ENCODE peak calls at places on chromosomes 16 and 17, in eight cellular contexts. One of them, this sample, is unnamed.

GRCh38 chr17:60743812-60744211 is 66.2 kb downstream of the BCAS3 start:
- DNase-seq in CD4-positive, CD25-positive, alpha-beta regulatory T cell: no peak
- DNase-seq in stomach: no peak
- DNase-seq in K562: no peak
- DNase-seq in AG04450: peak; percentile 10
- DNase-seq in lower lobe of right lung: no peak
- DNase-seq in GM12864: no peak
- DNase-seq in PC-3: peak; percentile 86
- DNase-seq in this sample: no peak

GRCh38 chr16:86517652-86518258 is 7.4 kb downstream of the FOXF1 start:
- DNase-seq in AG04450: peak; percentile 70
- DNase-seq in GM12864: no peak
- DNase-seq in CD4-positive, CD25-positive, alpha-beta regulatory T cell: no peak
- DNase-seq in PC-3: peak; percentile 44
- DNase-seq in stomach: peak; percentile 46
- DNase-seq in K562: peak; percentile 61
- DNase-seq in lower lobe of right lung: no peak
- DNase-seq in this sample: peak; percentile 44

GRCh38 chr17:29140631-29141483 is 39.3 kb downstream of the MYO18A start:
- DNase-seq in AG04450: no peak
- DNase-seq in PC-3: no peak
- DNase-seq in K562: no peak
- DNase-seq in stomach: no peak
- DNase-seq in lower lobe of right lung: no peak
- DNase-seq in CD4-positive, CD25-positive, alpha-beta regulatory T cell: peak; percentile 64
- DNase-seq in GM12864: no peak
- DNase-seq in this sample: no peak

GRCh38 chr17:41065829-41066624 is at the start of gene KRTAP2-4:
- DNase-seq in AG04450: peak; percentile 71
- DNase-seq in lower lobe of right lung: no peak
- DNase-seq in CD4-positive, CD25-positive, alpha-beta regulatory T cell: no peak
- DNase-seq in K562: peak; percentile 10
- DNase-seq in GM12864: no peak
- DNase-seq in stomach: no peak
- DNase-seq in PC-3: peak; percentile 83
- DNase-seq in this sample: no peak

GRCh38 chr17:35295686-35296085 is 52.8 kb downstream of the SLFN5 start:
- DNase-seq in AG04450: no peak
- DNase-seq in GM12864: no peak
- DNase-seq in K562: no peak
- DNase-seq in lower lobe of right lung: no peak
- DNase-seq in PC-3: peak; percentile 5
- DNase-seq in CD4-positive, CD25-positive, alpha-beta regulatory T cell: no peak
- DNase-seq in stomach: no peak
- DNase-seq in this sample: no peak

GRCh38 chr17:27920569-27920968 is 27.4 kb upstream of the LYRM9 start:
- DNase-seq in CD4-positive, CD25-positive, alpha-beta regulatory T cell: no peak
- DNase-seq in GM12864: no peak
- DNase-seq in AG04450: no peak
- DNase-seq in lower lobe of right lung: no peak
- DNase-seq in K562: no peak
- DNase-seq in stomach: no peak
- DNase-seq in PC-3: no peak
- DNase-seq in this sample: no peak

GRCh38 chr17:28204751-28205150 is 114.2 kb upstream of the TMEM97 start:
- DNase-seq in K562: no peak
- DNase-seq in CD4-positive, CD25-positive, alpha-beta regulatory T cell: no peak
- DNase-seq in PC-3: peak; percentile 71
- DNase-seq in lower lobe of right lung: no peak
- DNase-seq in stomach: no peak
- DNase-seq in AG04450: no peak
- DNase-seq in GM12864: no peak
- DNase-seq in this sample: no peak

GRCh38 chr17:82507631-82508175 is 11.8 kb upstream of the FOXK2 start:
- DNase-seq in K562: no peak
- DNase-seq in lower lobe of right lung: no peak
- DNase-seq in GM12864: no peak
- DNase-seq in CD4-positive, CD25-positive, alpha-beta regulatory T cell: no peak
- DNase-seq in stomach: no peak
- DNase-seq in AG04450: no peak
- DNase-seq in PC-3: no peak
- DNase-seq in this sample: no peak

GRCh38 chr16:24819462-24820040 is 26.2 kb upstream of the SLC5A11 start:
- DNase-seq in stomach: no peak
- DNase-seq in AG04450: no peak
- DNase-seq in lower lobe of right lung: no peak
- DNase-seq in CD4-positive, CD25-positive, alpha-beta regulatory T cell: no peak
- DNase-seq in K562: no peak
- DNase-seq in GM12864: no peak
- DNase-seq in PC-3: no peak
- DNase-seq in this sample: no peak

GRCh38 chr16:66538910-66539309 is 11.0 kb downstream of the TK2 start:
- DNase-seq in AG04450: no peak
- DNase-seq in K562: no peak
- DNase-seq in CD4-positive, CD25-positive, alpha-beta regulatory T cell: no peak
- DNase-seq in PC-3: no peak
- DNase-seq in lower lobe of right lung: no peak
- DNase-seq in GM12864: no peak
- DNase-seq in stomach: no peak
- DNase-seq in this sample: no peak

GRCh38 chr17:11935734-11936406 is 61.4 kb downstream of the ZNF18 start:
- DNase-seq in GM12864: no peak
- DNase-seq in PC-3: peak; percentile 92
- DNase-seq in CD4-positive, CD25-positive, alpha-beta regulatory T cell: no peak
- DNase-seq in stomach: no peak
- DNase-seq in AG04450: no peak
- DNase-seq in lower lobe of right lung: no peak
- DNase-seq in K562: peak; percentile 30
- DNase-seq in this sample: no peak

GRCh38 chr17:72833113-72833512 is 259.4 kb downstream of the SLC39A11 start:
- DNase-seq in stomach: no peak
- DNase-seq in GM12864: no peak
- DNase-seq in CD4-positive, CD25-positive, alpha-beta regulatory T cell: no peak
- DNase-seq in K562: no peak
- DNase-seq in lower lobe of right lung: no peak
- DNase-seq in AG04450: no peak
- DNase-seq in PC-3: no peak
- DNase-seq in this sample: no peak

GRCh38 chr17:16924701-16925440 is 47.0 kb downstream of the TNFRSF13B start:
- DNase-seq in K562: no peak
- DNase-seq in CD4-positive, CD25-positive, alpha-beta regulatory T cell: no peak
- DNase-seq in lower lobe of right lung: peak; percentile 21
- DNase-seq in GM12864: no peak
- DNase-seq in stomach: no peak
- DNase-seq in PC-3: no peak
- DNase-seq in AG04450: no peak
- DNase-seq in this sample: no peak

DNA sequence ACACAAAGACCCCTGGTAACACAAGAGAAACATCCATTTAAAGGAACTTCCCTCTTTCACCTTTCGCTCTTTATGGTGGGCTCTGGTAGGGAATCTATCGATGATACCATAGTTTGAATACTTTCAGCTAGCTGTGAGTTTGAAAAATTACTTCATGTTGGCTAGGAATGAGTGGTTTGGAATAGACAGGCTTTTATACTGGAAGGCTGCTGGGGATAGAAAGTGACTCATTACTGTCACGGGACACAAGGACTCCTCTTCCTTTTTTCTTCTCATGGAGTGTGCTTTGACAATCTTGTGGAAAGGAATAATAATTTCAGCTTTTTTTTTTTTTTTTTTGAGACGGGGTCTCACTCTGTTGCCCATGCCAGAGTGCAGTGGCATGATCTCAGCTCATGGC is 76.9 kb downstream of the CYB561 start:
- DNase-seq in stomach: no peak
- DNase-seq in CD4-positive, CD25-positive, alpha-beta regulatory T cell: no peak
- DNase-seq in lower lobe of right lung: no peak
- DNase-seq in K562: no peak
- DNase-seq in PC-3: no peak
- DNase-seq in AG04450: no peak
- DNase-seq in GM12864: no peak
- DNase-seq in this sample: no peak
- H3K4me3 ChIP-seq in stomach: no peak overlapping the region
- H3K4me3 ChIP-seq in CD4-positive, CD25-positive, alpha-beta regulatory T cell: no peak overlapping the region
- H3K4me3 ChIP-seq in lower lobe of right lung: no peak overlapping the region
- H3K4me3 ChIP-seq in K562: no peak overlapping the region
- H3K4me3 ChIP-seq in PC-3: no peak overlapping the region
- H3K4me3 ChIP-seq in AG04450: no peak overlapping the region
- H3K4me3 ChIP-seq in GM12864: no peak overlapping the region
- H3K4me3 ChIP-seq in this sample: no peak overlapping the region

GRCh38 chr16:84821728-84822676 is 2.2 kb downstream of the CRISPLD2 start:
- DNase-seq in AG04450: no peak
- DNase-seq in lower lobe of right lung: no peak
- DNase-seq in PC-3: peak; percentile 6
- DNase-seq in K562: no peak
- DNase-seq in CD4-positive, CD25-positive, alpha-beta regulatory T cell: no peak
- DNase-seq in GM12864: no peak
- DNase-seq in stomach: no peak
- DNase-seq in this sample: peak; percentile 66

GRCh38 chr16:84819644-84820304 is at the start of gene CRISPLD2:
- DNase-seq in PC-3: peak; percentile 83
- DNase-seq in AG04450: peak; percentile 63
- DNase-seq in K562: peak; percentile 98
- DNase-seq in CD4-positive, CD25-positive, alpha-beta regulatory T cell: peak; percentile 67
- DNase-seq in GM12864: no peak
- DNase-seq in lower lobe of right lung: peak; percentile 96
- DNase-seq in stomach: peak; percentile 94
- DNase-seq in this sample: peak; percentile 95

GRCh38 chr16:84821179-84821578 is 1.4 kb downstream of the CRISPLD2 start:
- DNase-seq in lower lobe of right lung: no peak
- DNase-seq in AG04450: no peak
- DNase-seq in GM12864: no peak
- DNase-seq in K562: no peak
- DNase-seq in stomach: no peak
- DNase-seq in CD4-positive, CD25-positive, alpha-beta regulatory T cell: no peak
- DNase-seq in PC-3: no peak
- DNase-seq in this sample: no peak

GRCh38 chr16:84820305-84820684 is 510 bp downstream of the CRISPLD2 start:
- DNase-seq in AG04450: no peak
- DNase-seq in K562: no peak
- DNase-seq in lower lobe of right lung: no peak
- DNase-seq in CD4-positive, CD25-positive, alpha-beta regulatory T cell: no peak
- DNase-seq in PC-3: peak; percentile 7
- DNase-seq in stomach: no peak
- DNase-seq in GM12864: no peak
- DNase-seq in this sample: no peak

GRCh38 chr16:84820771-84821170 is 986 bp downstream of the CRISPLD2 start:
- DNase-seq in GM12864: no peak
- DNase-seq in stomach: no peak
- DNase-seq in CD4-positive, CD25-positive, alpha-beta regulatory T cell: no peak
- DNase-seq in lower lobe of right lung: no peak
- DNase-seq in K562: no peak
- DNase-seq in AG04450: no peak
- DNase-seq in PC-3: no peak
- DNase-seq in this sample: no peak
- H3K4me3 ChIP-seq in GM12864: no peak overlapping the region
- H3K4me3 ChIP-seq in stomach: peak overlapping the region; percentile 56
- H3K4me3 ChIP-seq in CD4-positive, CD25-positive, alpha-beta regulatory T cell: no peak overlapping the region
- H3K4me3 ChIP-seq in lower lobe of right lung: peak overlapping the region; percentile 61
- H3K4me3 ChIP-seq in K562: no peak overlapping the region
- H3K4me3 ChIP-seq in AG04450: peak overlapping the region; percentile 90
- H3K4me3 ChIP-seq in PC-3: no peak overlapping the region
- H3K4me3 ChIP-seq in this sample: peak overlapping the region; percentile 87

DNA sequence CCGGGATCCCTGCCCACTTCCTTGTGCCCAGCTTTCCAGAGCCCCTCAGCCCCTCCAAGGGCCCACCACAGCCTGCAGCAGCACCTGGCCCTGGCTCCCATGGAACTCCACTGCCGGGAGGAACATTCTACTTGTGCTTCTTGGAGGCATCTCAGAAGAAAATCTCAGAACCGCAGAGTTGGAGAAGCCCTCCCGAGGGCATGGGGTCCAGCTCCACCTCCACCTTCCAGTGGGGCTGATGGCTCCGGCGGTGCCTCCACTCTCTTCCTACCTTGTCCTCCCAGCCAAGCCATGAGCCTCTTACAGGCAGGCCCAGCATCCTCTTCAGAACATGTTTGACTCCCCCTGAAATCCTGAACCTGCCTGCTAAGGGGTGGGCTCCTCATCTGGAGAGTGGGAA is 79.4 kb upstream of the ZNF469 start:
- DNase-seq in CD4-positive, CD25-positive, alpha-beta regulatory T cell: no peak
- DNase-seq in AG04450: no peak
- DNase-seq in K562: no peak
- DNase-seq in lower lobe of right lung: no peak
- DNase-seq in stomach: no peak
- DNase-seq in GM12864: no peak
- DNase-seq in PC-3: no peak
- DNase-seq in this sample: no peak
- H3K4me3 ChIP-seq in CD4-positive, CD25-positive, alpha-beta regulatory T cell: no peak overlapping the region
- H3K4me3 ChIP-seq in AG04450: no peak overlapping the region
- H3K4me3 ChIP-seq in K562: no peak overlapping the region
- H3K4me3 ChIP-seq in lower lobe of right lung: no peak overlapping the region
- H3K4me3 ChIP-seq in stomach: no peak overlapping the region
- H3K4me3 ChIP-seq in GM12864: no peak overlapping the region
- H3K4me3 ChIP-seq in PC-3: no peak overlapping the region
- H3K4me3 ChIP-seq in this sample: no peak overlapping the region

GRCh38 chr17:42677921-42678781 is 1.4 kb upstream of the PLEKHH3 start:
- DNase-seq in PC-3: peak; percentile 80
- DNase-seq in CD4-positive, CD25-positive, alpha-beta regulatory T cell: peak; percentile 71
- DNase-seq in lower lobe of right lung: peak; percentile 91
- DNase-seq in K562: peak; percentile 94
- DNase-seq in GM12864: peak; percentile 77
- DNase-seq in stomach: peak; percentile 85
- DNase-seq in AG04450: no peak
- DNase-seq in this sample: peak; percentile 87

GRCh38 chr17:42679492-42680330 is 1.9 kb downstream of the CCR10 start:
- DNase-seq in AG04450: no peak
- DNase-seq in K562: peak; percentile 54
- DNase-seq in lower lobe of right lung: peak; percentile 89
- DNase-seq in GM12864: no peak
- DNase-seq in stomach: peak; percentile 86
- DNase-seq in PC-3: peak; percentile 70
- DNase-seq in CD4-positive, CD25-positive, alpha-beta regulatory T cell: peak; percentile 81
- DNase-seq in this sample: peak; percentile 82

GRCh38 chr17:42679001-42679491 is 2.3 kb upstream of the PLEKHH3 start:
- DNase-seq in PC-3: peak; percentile 65
- DNase-seq in GM12864: no peak
- DNase-seq in AG04450: no peak
- DNase-seq in CD4-positive, CD25-positive, alpha-beta regulatory T cell: no peak
- DNase-seq in K562: peak; percentile 64
- DNase-seq in lower lobe of right lung: peak; percentile 67
- DNase-seq in stomach: peak; percentile 63
- DNase-seq in this sample: peak; percentile 66

GRCh38 chr17:42681976-42682375 is 333 bp upstream of the CCR10 start:
- DNase-seq in AG04450: no peak
- DNase-seq in PC-3: no peak
- DNase-seq in CD4-positive, CD25-positive, alpha-beta regulatory T cell: no peak
- DNase-seq in stomach: no peak
- DNase-seq in lower lobe of right lung: no peak
- DNase-seq in K562: no peak
- DNase-seq in GM12864: no peak
- DNase-seq in this sample: no peak

DNA sequence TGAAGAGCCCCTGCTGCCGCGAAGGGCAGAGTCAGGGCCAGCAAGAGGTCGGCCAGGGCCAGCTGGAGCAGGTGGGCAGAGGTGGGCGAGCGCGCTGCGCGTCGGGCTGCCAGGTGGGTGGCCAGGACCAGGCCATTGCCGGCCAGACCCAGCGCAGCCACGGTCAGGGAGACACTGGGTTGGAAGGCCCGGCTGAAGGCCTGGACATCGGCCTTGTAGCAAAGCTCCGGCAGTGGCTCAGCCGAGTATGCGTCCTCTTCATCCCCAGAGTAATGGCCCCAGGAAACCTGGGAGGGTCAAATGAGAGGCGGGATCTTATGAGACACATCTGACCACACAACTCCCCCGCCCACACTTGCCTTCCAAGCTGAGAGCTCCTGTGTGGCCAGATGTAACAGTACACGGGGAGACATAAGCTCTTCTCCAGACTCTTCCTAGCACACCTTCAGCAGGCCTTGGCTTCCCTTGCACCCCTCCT is 1.3 kb downstream of the CCR10 start:
- DNase-seq in stomach: no peak
- DNase-seq in AG04450: no peak
- DNase-seq in PC-3: no peak
- DNase-seq in K562: peak; percentile 77
- DNase-seq in lower lobe of right lung: no peak
- DNase-seq in CD4-positive, CD25-positive, alpha-beta regulatory T cell: no peak
- DNase-seq in GM12864: no peak
- DNase-seq in this sample: peak; percentile 66
- H3K4me3 ChIP-seq in stomach: peak overlapping the region; percentile 58
- H3K4me3 ChIP-seq in AG04450: peak overlapping the region; percentile 47
- H3K4me3 ChIP-seq in PC-3: no peak overlapping the region
- H3K4me3 ChIP-seq in K562: peak overlapping the region; percentile 34
- H3K4me3 ChIP-seq in lower lobe of right lung: peak overlapping the region; percentile 95
- H3K4me3 ChIP-seq in CD4-positive, CD25-positive, alpha-beta regulatory T cell: peak overlapping the region; percentile 57
- H3K4me3 ChIP-seq in GM12864: peak overlapping the region; percentile 79
- H3K4me3 ChIP-seq in this sample: peak overlapping the region; percentile 91

This sample was measured in uterus.